ENCODE peak calls at places on chromosome 11, in nine cellular contexts. I, B, K, J, T, Q, H, A and R are unnamed samples.
A peak's percentile ranks its signal among the peaks of the same experiment; 100 is the strongest.

GRCh38 chr11:20544536-20545237 is 54.7 kb upstream of the SLC6A5 start:
- DNase-seq in I (no peak), B (no peak), K (no peak), J (no peak), T (no peak), Q (no peak), H (no peak), A (no peak), R (no peak)

GRCh38 chr11:125773516-125773915 is 5.1 kb downstream of the PATE2 start:
- DNase-seq in I (no peak), B (peak; percentile 90), K (no peak), J (no peak), T (no peak), Q (no peak), H (no peak), A (no peak), R (no peak)

GRCh38 chr11:121508449-121508848 is 55.7 kb upstream of the SORL1-AS1 start:
- DNase-seq in I (no peak), B (no peak), K (no peak), J (no peak), T (no peak), Q (no peak), H (no peak), A (no peak), R (peak; percentile 55)

GRCh38 chr11:58059011-58059358 is 28.2 kb downstream of the OR6Q1 start:
- DNase-seq in I (no peak), B (peak; percentile 10), K (no peak), J (no peak), T (no peak), Q (no peak), H (no peak), A (no peak), R (no peak)

GRCh38 chr11:129652828-129653227 is 162.8 kb upstream of the TMEM45B start:
- DNase-seq in I (no peak), B (no peak), K (no peak), J (peak; percentile 20), T (no peak), Q (no peak), H (no peak), A (no peak), R (no peak)

GRCh38 chr11:120515186-120515723 is 3.7 kb downstream of the GRIK4 start:
- DNase-seq in I (no peak), B (no peak), K (no peak), J (no peak), T (no peak), Q (no peak), H (peak; percentile 27), A (no peak), R (no peak)

GRCh38 chr11:78023426-78023825 is 350 bp upstream of the KCTD14 start:
- DNase-seq in I (no peak), B (no peak), K (no peak), J (no peak), T (no peak), Q (no peak), H (no peak), A (no peak), R (no peak)

GRCh38 chr11:11380340-11380739 is 27.3 kb upstream of the CSNK2A3 start:
- DNase-seq in I (no peak), B (no peak), K (no peak), J (no peak), T (no peak), Q (no peak), H (no peak), A (no peak), R (no peak)

GRCh38 chr11:120400564-120401364 is 64.6 kb downstream of the ARHGEF12 start:
- DNase-seq in I (no peak), B (no peak), K (no peak), J (peak; percentile 66), T (peak; percentile 34), Q (no peak), H (no peak), A (no peak), R (no peak)

GRCh38 chr11:57406337-57406904 is 16.0 kb upstream of the PRG2 start:
- DNase-seq in I (no peak), B (no peak), K (no peak), J (no peak), T (no peak), Q (no peak), H (no peak), A (peak; percentile 10), R (no peak)

GRCh38 chr11:72333657-72334056 is 89.7 kb upstream of the PHOX2A start:
- DNase-seq in I (no peak), B (no peak), K (no peak), J (peak; percentile 6), T (peak; percentile 47), Q (no peak), H (no peak), A (no peak), R (no peak)

GRCh38 chr11:11374358-11375148 is 21.5 kb upstream of the CSNK2A3 start:
- DNase-seq in I (no peak), B (no peak), K (no peak), J (no peak), T (no peak), Q (no peak), H (no peak), A (no peak), R (peak; percentile 32)

GRCh38 chr11:11068113-11068512 is 210.3 kb upstream of the ZBED5 start:
- DNase-seq in I (no peak), B (peak; percentile 85), K (no peak), J (no peak), T (no peak), Q (no peak), H (no peak), A (no peak), R (peak; percentile 70)

GRCh38 chr11:94088906-94089305 is 39.7 kb upstream of the PANX1 start:
- DNase-seq in I (no peak), B (no peak), K (no peak), J (no peak), T (no peak), Q (peak; percentile 3), H (no peak), A (no peak), R (no peak)

GRCh38 chr11:104073950-104074349 is 37.5 kb downstream of the DDI1 start:
- DNase-seq in I (no peak), B (no peak), K (no peak), J (peak; percentile 40), T (no peak), Q (no peak), H (no peak), A (no peak), R (no peak)

GRCh38 chr11:68839953-68840641 is 1.6 kb downstream of the CPT1A start:
- DNase-seq in I (no peak), B (no peak), K (no peak), J (no peak), T (peak; percentile 58), Q (peak; percentile 13), H (no peak), A (peak; percentile 40), R (no peak)

GRCh38 chr11:80937831-80938230 is 1497.0 kb upstream of the TENM4 start:
- DNase-seq in I (no peak), B (no peak), K (no peak), J (no peak), T (no peak), Q (no peak), H (no peak), A (no peak), R (no peak)

GRCh38 chr11:4672470-4672869 is 25.2 kb downstream of the OR51E2 start:
- DNase-seq in I (no peak), B (no peak), K (no peak), J (no peak), T (no peak), Q (no peak), H (no peak), A (no peak), R (no peak)

GRCh38 chr11:64887757-64888405 is 9.5 kb upstream of the EHD1 start:
- DNase-seq in I (peak; percentile 88), B (no peak), K (peak; percentile 82), J (peak; percentile 80), T (peak; percentile 92), Q (peak; percentile 72), H (peak; percentile 83), A (peak; percentile 85), R (no peak)
- TF ChIP-seq POLR2A in I (no peak), B (no peak), K (no peak), J (peak; percentile 30), T (peak; percentile 66), Q (no peak), H (no peak), A (peak; percentile 23), R (no peak)

DNA sequence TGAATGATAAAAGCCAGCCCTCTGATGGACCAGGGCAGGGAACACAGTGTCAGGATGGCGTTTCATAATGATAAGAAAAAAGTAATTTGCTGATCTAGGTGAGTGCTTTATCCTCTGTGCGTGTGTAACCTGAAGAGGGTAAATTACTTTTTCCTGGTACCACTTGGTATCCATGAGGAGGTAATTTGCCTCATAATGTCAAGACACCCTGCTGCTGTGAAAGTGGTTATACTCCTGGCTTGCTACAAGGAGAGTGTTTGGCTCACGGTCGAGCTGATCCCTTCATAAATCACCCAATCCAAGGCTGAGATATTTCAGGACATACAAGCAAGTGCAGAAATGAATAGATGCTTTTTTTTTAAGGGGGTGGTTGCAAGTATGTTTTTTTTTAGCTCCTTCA is 207.2 kb upstream of the PGR start:
- DNase-seq in I (no peak), B (no peak), K (no peak), J (no peak), T (no peak), Q (no peak), H (no peak), A (no peak), R (no peak)
- H3K9me3 ChIP-seq in I (no peaks in the 10 kb centered on the region), B (no peaks in the 10 kb centered on the region), K (no peaks in the 10 kb centered on the region), J (no peaks in the 10 kb centered on the region), T (no peaks in the 10 kb centered on the region), Q (no peaks in the 10 kb centered on the region), H (no peaks in the 10 kb centered on the region), A (no peaks in the 10 kb centered on the region), R (no peaks in the 10 kb centered on the region)

DNA sequence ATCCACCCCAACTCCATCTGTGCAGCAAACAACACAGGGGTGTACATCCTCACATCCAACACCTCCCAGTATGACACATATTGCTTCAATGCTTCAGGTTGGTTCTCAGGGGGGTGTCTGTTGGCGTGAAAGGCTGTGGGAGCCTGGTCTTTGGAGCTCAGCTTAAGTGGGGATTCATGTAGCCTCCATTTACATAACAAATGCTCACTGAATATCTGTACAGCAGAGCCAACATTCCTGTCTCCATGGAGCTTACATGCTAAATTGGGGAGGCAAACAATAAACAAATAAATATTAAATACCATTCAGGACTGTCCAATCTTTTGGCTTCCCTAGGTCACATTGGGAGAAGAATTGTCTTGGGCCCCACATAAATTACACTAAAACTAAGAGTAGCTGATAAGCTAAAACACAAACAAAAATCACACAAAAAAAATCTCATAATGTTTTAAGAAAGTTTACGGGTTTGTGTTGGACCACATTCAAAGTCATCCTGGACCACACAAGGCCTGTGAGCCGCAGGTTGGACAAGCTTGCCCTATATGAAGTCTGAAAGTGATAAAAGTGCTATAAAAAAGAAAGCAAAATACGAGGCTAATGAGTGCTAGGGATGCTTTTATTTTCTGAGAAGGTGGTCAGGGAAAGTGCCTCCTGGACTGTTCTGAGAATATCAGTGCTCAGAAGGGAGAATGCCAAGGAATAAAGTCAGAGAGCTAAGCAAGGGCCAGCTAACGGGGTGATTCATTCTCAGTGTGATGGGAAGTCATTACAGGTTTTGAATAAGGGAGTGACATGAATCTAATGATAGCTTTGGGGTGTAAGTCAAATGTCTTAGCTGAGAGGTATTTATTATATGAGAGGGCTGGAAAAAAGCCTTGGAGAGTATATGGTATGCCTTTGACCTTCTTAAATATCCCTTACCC is 41.6 kb downstream of the CD44 start:
- DNase-seq in I (no peak), B (no peak), K (no peak), J (no peak), T (no peak), Q (no peak), H (no peak), A (no peak), R (no peak)
- TF ChIP-seq POLR2A in I (no peak), B (no peak), K (no peak), J (no peak), T (no peak), Q (no peak), H (no peak), A (no peak), R (no peak)

GRCh38 chr11:34738237-34738636 is 117.3 kb downstream of the EHF start:
- DNase-seq in I (no peak), B (no peak), K (no peak), J (peak; percentile 20), T (no peak), Q (no peak), H (no peak), A (no peak), R (no peak)
- H3K9me3 ChIP-seq in I (peaks cover 6% of the 10 kb centered on the region), B (no peaks in the 10 kb centered on the region), K (no peaks in the 10 kb centered on the region), J (peaks cover 21% of the 10 kb centered on the region), T (no peaks in the 10 kb centered on the region), Q (no peaks in the 10 kb centered on the region), H (peaks cover 5% of the 10 kb centered on the region), A (no peaks in the 10 kb centered on the region), R (no peaks in the 10 kb centered on the region)